ENCODE peak calls at places on chromosomes 16 and 17, in ten cellular contexts. A is sigmoid colon, J is mucosa of descending colon, K is NB4, S is left ventricle myocardium inferior, P is epithelial cell of esophagus, C is tibial artery, U is body of pancreas, W is left lung, M is pancreas. L is an unnamed sample.

GRCh38 chr16:61014869-61015268 is 1021.4 kb downstream of the CDH8 start:
- DNase-seq in U (no peak), K (peak), J (no peak), W (no peak), A (no peak), M (no peak), S (no peak), C (no peak), P (no peak), L (no peak)

GRCh38 chr16:8549843-8550412 is 40.4 kb downstream of the TMEM114 start:
- DNase-seq in U (no peak), P (no peak), A (no peak), M (no peak), J (no peak), S (no peak), W (no peak), K (no peak), C (no peak), L (no peak)

GRCh38 chr17:4934173-4934979 is 2.3 kb downstream of the GP1BA start:
- DNase-seq in C (no peak), K (peak), U (no peak), S (no peak), J (peak), M (no peak), A (no peak), W (peak), P (peak), L (no peak)

GRCh38 chr17:35489944-35490343 is 41.4 kb upstream of the SLFN13 start:
- DNase-seq in C (no peak), J (no peak), K (no peak), S (no peak), W (peak), U (no peak), A (no peak), M (no peak), P (no peak), L (no peak)

GRCh38 chr17:73042809-73043685 is 49.4 kb downstream of the SLC39A11 start:
- DNase-seq in K (no peak), C (no peak), J (no peak), P (no peak), S (no peak), M (no peak), W (no peak), A (no peak), U (no peak), L (no peak)

GRCh38 chr16:22369221-22369811 is 5.1 kb downstream of the CDR2 start:
- DNase-seq in J (no peak), C (no peak), U (no peak), P (peak), K (peak), W (no peak), A (no peak), S (no peak), M (no peak), L (no peak)

GRCh38 chr17:17766351-17767095 is 70.3 kb downstream of the SREBF1 start:
- DNase-seq in J (no peak), A (no peak), S (no peak), W (no peak), K (no peak), C (no peak), U (no peak), P (no peak), M (no peak), L (no peak)

GRCh38 chr17:36510636-36511035 is 24.0 kb downstream of the MYO19 start:
- DNase-seq in A (no peak), W (no peak), K (no peak), M (no peak), P (no peak), S (no peak), U (no peak), C (no peak), J (no peak), L (no peak)

GRCh38 chr17:56679148-56679766 is 85.8 kb downstream of the NOG start:
- DNase-seq in P (peak), K (peak), U (no peak), W (no peak), M (no peak), A (no peak), J (no peak), S (no peak), C (no peak), L (no peak)

GRCh38 chr16:79601092-79601977 is 798 bp upstream of the MAF start:
- DNase-seq in C (peak), P (peak), M (peak), K (no peak), J (peak), U (peak), W (peak), A (peak), S (peak), L (no peak)

GRCh38 chr17:48908047-48908843 is at the start of gene UBE2Z:
- DNase-seq in K (peak), C (peak), M (peak), S (peak), U (peak), W (peak), A (peak), P (peak), J (peak), L (peak)

GRCh38 chr17:6347776-6348175 is 87.1 kb downstream of the AIPL1 start:
- DNase-seq in J (no peak), U (no peak), C (no peak), W (no peak), M (no peak), P (no peak), S (no peak), A (no peak), K (no peak), L (no peak)

GRCh38 chr17:17693253-17693954 is 12.1 kb downstream of the RAI1 start:
- DNase-seq in K (no peak), J (peak), C (peak), P (peak), S (peak), M (peak), A (no peak), U (peak), W (peak), L (no peak)

GRCh38 chr17:50767446-50767845 is at the start of gene ANKRD40CL:
- DNase-seq in S (no peak), W (no peak), U (no peak), M (no peak), P (no peak), C (no peak), K (no peak), J (no peak), A (no peak), L (no peak)

GRCh38 chr16:53132406-53132805 is 77.6 kb downstream of the CHD9 start:
- DNase-seq in K (peak), C (no peak), W (no peak), S (no peak), J (no peak), U (no peak), A (no peak), P (no peak), M (no peak), L (no peak)

GRCh38 chr16:85112364-85112763 is at the start of gene CIBAR2:
- DNase-seq in M (no peak), A (no peak), C (no peak), J (no peak), P (no peak), K (peak), U (no peak), W (no peak), S (no peak), L (no peak)

GRCh38 chr16:20166531-20167235 is 93.0 kb upstream of the GPR139 start:
- DNase-seq in K (no peak), A (no peak), J (no peak), P (no peak), M (no peak), W (no peak), U (no peak), C (no peak), S (no peak), L (peak)

GRCh38 chr17:56708220-56708567 is 114.7 kb downstream of the NOG start:
- DNase-seq in W (no peak), K (no peak), C (no peak), S (no peak), J (no peak), M (no peak), P (no peak), A (no peak), U (no peak), L (no peak)

GRCh38 chr16:86499889-86500707 is 10.2 kb upstream of the FOXF1 start:
- DNase-seq in J (no peak), U (no peak), K (no peak), M (no peak), P (no peak), S (no peak), C (no peak), W (no peak), A (peak), L (no peak)

GRCh38 chr17:66190738-66191606 is 961 bp downstream of the CEP112 start:
- DNase-seq in W (no peak), A (no peak), M (no peak), J (no peak), K (no peak), P (peak), C (no peak), U (no peak), S (no peak), L (no peak)

GRCh38 chr17:8162997-8163977 is 539 bp upstream of the VAMP2 start:
- DNase-seq in A (peak), K (no peak), W (no peak), J (peak), M (peak), P (no peak), S (peak), C (no peak), U (no peak), L (no peak)

GRCh38 chr17:8164815-8165131 is 2.0 kb upstream of the VAMP2 start:
- DNase-seq in A (peak), S (peak), P (no peak), K (no peak), J (peak), C (no peak), U (no peak), M (no peak), W (no peak), L (no peak)

GRCh38 chr17:8166731-8167130 is 4.0 kb upstream of the VAMP2 start:
- DNase-seq in K (no peak), M (no peak), J (peak), A (no peak), W (no peak), S (no peak), C (no peak), U (no peak), P (peak), L (no peak)

GRCh38 chr17:8162232-8162996 is at the start of gene VAMP2:
- DNase-seq in M (peak), W (peak), P (peak), K (peak), C (peak), S (peak), U (peak), A (peak), J (peak), L (no peak)

DNA sequence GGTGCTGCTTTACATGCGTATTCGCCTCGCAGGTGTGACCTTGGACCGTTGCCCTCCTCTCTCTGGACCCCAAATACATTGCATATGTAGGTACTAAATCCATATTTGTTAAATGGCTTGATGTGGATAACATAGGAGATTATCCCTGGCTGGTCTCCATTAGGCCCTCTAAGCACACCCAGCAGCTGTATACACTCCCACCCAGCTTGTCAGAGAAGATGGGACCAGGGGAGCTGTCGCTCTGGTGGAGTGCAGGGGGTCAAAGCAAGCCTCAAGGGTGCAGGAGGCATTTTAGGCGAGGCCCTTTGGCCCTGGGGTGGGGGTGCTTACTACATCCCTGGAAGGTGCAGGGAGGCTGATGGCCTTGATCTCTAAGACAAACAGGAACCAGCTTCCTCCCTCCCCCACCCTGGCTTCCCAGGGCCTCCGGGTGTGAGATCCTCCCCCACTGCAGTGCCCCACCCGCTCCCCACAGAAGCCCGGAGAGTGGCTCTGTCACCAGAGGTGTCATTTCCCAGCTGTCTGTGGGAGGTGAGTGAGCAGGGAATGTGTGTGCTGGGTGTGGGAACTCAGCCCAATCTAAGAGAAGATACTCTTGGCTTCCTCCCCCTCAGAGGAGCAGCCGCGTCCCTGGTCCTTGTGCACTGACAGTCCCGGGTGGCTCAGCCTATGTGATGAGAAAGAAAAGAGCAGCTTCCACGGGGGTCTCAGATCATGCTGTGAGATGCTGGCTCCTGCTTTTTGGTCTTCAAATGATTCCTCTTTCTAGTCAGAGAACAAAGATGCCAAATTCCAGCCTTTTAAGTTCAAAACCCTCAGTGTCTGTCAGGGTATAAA is 1.4 kb upstream of the VAMP2 start:
- DNase-seq in A (peak), U (no peak), M (peak), J (peak), C (peak), W (peak), S (peak), K (peak), P (peak), L (no peak)
- H3K4me3 ChIP-seq in A (no peak), U (no peak), M (no peak), J (no peak), C (no peak), W (peak), S (peak), K (no peak), P (no peak), L (no peak)

GRCh38 chr17:54844262-54844661 is 56.4 kb upstream of the TOM1L1 start:
- DNase-seq in M (no peak), C (no peak), J (no peak), U (no peak), K (no peak), S (no peak), A (no peak), P (no peak), W (no peak), L (no peak)

GRCh38 chr17:54848368-54848987 is 52.2 kb upstream of the TOM1L1 start:
- DNase-seq in C (no peak), J (no peak), P (no peak), S (no peak), A (no peak), K (no peak), U (no peak), W (no peak), M (no peak), L (no peak)

DNA sequence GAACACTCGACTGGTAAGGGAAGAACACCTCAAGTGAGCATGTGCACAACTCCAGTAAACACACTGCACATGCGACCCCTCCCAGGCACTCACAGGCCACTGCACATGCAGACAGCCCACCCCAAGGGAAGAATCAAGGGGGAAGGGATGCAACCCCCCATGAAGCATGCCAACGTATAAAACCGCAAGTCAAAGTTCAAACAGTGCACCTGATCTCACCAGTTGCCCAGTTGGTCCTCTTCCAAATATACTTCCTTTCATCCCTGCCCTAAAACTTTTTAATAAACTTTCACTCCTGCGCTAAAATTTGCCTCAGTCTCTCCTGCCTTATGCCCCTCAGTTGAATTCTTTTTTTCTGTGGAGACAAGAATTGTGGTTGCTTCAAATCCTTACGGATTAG is 51.0 kb upstream of the TOM1L1 start:
- DNase-seq in U (no peak), S (no peak), M (no peak), A (no peak), K (no peak), W (no peak), C (no peak), J (no peak), P (no peak), L (no peak)
- TF ChIP-seq CTCF in U (no peak), S (no peak), M (no peak), A (no peak), K (no peak), W (no peak), C (no peak), J (no peak), P (no peak), L (no peak)

GRCh38 chr16:2019500-2019899 is at the start of gene NPW:
- DNase-seq in A (no peak), U (no peak), J (no peak), K (no peak), C (no peak), W (peak), P (no peak), S (no peak), M (no peak), L (no peak)

GRCh38 chr16:2023098-2023925 is 3.4 kb upstream of the NHERF2 start:
- DNase-seq in A (peak), S (peak), U (peak), K (peak), J (peak), P (peak), W (peak), C (peak), M (peak), L (no peak)

GRCh38 chr16:2016407-2016922 is 3.1 kb upstream of the NPW start:
- DNase-seq in M (no peak), P (no peak), K (peak), A (no peak), U (no peak), W (peak), S (no peak), J (no peak), C (no peak), L (no peak)

GRCh38 chr16:2022723-2023097 is 3.1 kb downstream of the NPW start:
- DNase-seq in S (no peak), U (no peak), J (no peak), K (no peak), M (no peak), W (no peak), A (no peak), P (peak), C (no peak), L (no peak)

DNA sequence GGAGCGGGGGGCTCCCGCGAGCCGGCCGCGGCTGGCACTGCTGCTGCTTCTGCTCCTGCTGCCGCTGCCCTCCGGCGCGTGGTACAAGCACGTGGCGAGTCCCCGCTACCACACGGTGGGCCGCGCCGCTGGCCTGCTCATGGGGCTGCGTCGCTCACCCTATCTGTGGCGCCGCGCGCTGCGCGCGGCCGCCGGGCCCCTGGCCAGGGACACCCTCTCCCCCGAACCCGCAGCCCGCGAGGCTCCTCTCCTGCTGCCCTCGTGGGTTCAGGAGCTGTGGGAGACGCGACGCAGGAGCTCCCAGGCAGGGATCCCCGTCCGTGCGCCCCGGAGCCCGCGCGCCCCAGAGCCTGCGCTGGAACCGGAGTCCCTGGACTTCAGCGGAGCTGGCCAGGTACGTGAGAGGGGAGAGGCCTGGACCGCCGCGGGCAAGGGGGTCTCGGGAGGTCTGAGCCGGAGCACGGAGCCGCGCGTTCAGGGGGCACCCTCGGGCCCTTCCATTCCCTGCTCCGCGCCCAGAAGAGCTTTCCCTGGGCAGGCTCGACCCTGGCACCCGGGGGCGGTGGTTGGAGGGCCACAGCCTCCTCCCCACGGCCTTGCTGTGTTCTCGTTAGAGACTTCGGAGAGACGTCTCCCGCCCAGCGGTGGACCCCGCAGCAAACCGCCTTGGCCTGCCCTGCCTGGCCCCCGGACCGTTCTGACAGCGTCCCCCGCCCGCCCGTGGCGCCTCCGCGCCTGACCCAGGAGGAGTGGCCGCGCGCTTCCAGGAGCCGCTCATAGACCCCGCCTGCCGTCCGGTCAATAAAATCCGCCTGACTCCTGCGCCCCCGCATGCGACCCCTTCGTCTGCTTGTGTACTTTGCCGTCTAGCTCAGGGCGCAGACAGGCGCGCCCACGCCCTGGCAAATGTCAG is 590 bp downstream of the NPW start:
- DNase-seq in M (no peak), A (no peak), P (no peak), J (no peak), W (peak), S (no peak), C (no peak), K (no peak), U (no peak), L (no peak)
- H3K4me3 ChIP-seq in M (no peak), A (no peak), P (no peak), J (no peak), W (no peak), S (peak), C (no peak), K (no peak), U (no peak), L (peak)

DNA sequence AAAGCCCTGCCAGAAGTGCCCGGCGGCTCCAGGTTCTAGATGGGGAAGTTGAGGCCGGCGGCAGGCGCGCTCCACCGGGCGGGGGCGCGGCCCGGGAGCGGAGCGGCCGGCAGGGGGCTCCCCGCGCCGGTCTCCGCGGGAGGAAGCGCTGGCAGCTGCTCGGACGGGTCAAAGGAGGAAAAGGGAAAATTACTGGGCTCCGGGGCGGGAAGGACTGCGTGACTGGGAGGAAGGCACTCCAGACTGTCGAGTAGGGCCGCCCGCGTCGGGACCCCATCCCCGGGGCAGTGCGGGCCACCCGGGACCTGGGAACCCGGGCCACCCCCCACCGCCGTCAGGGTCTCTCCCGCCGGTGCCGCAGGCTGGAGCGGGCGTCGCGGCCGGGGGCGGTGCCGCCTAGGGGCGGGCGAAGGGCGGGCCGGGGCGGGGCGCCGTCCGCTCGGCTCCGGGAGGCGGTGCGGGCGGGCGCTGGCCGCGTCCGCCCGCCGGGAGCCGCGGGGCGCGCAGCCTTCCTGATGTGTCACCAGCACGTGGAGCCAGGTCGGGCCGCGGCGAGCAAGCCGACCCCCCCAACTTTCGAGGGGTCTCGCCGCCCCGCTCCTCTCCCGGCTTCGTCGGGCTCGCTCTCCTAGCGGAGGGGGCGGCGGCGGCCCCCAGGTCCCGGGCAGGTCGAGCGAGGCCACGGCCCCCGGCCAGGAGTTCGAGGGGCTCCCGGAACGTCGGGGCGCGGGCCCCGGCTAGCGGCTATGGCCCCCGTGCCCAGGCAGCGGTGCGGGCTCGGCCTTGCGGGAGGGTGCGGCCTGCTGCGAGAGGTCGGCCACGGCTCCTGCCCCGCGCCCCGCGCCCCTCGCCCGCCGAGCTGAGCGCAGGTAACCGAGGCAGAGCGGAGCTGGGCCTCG is 167.5 kb downstream of the RAB11FIP4 start:
- DNase-seq in J (peak), A (peak), C (peak), W (peak), S (peak), K (peak), U (peak), P (peak), M (peak), L (no peak)
- TF ChIP-seq CTCF in J (peak), A (peak), C (peak), W (peak), S (peak), K (peak), U (peak), P (peak), M (peak), L (peak)

L was measured in retinal pigment epithelial cell.